ENCODE peak calls at places on chromosomes 13 and 19, in nine cellular contexts. Q is adipocyte, E is A673, O is tibial artery, J is left ventricle myocardium inferior, Z is aorta, Y is adrenal gland, F is left lung, C is A549. K is an unnamed sample.
A peak's percentile ranks its signal among the peaks of the same experiment; 100 is the strongest.

GRCh38 chr13:76455960-76456359 is 430.2 kb downstream of the KCTD12 start:
- DNase-seq in Q (peak; percentile 55), E (peak; percentile 25), O (no peak), J (no peak), Z (no peak), Y (no peak), F (no peak), C (no peak), K (no peak)

GRCh38 chr19:18109363-18109730 is 11.8 kb downstream of the MAST3 start:
- DNase-seq in Q (no peak), E (no peak), O (no peak), J (no peak), Z (no peak), Y (no peak), F (no peak), C (no peak), K (no peak)

GRCh38 chr13:45074721-45075120 is 45.6 kb upstream of the GTF2F2 start:
- DNase-seq in Q (no peak), E (no peak), O (no peak), J (no peak), Z (no peak), Y (no peak), F (no peak), C (no peak), K (no peak)

GRCh38 chr13:96338030-96338429 is 248.1 kb downstream of the HS6ST3 start:
- DNase-seq in Q (no peak), E (no peak), O (no peak), J (no peak), Z (no peak), Y (peak; percentile 29), F (no peak), C (no peak), K (no peak)

GRCh38 chr19:2239771-2240770 is 3.4 kb downstream of the SF3A2 start:
- DNase-seq in Q (peak; percentile 59), E (no peak), O (no peak), J (no peak), Z (no peak), Y (peak; percentile 56), F (no peak), C (no peak), K (no peak)

GRCh38 chr13:93201992-93202558 is 24.5 kb upstream of the GPC6 start:
- DNase-seq in Q (no peak), E (no peak), O (no peak), J (no peak), Z (no peak), Y (no peak), F (no peak), C (no peak), K (no peak)

GRCh38 chr19:1101337-1101698 is 2.5 kb upstream of the GPX4 start:
- DNase-seq in Q (no peak), E (peak; percentile 56), O (peak; percentile 72), J (no peak), Z (peak; percentile 75), Y (peak; percentile 71), F (no peak), C (no peak), K (no peak)

GRCh38 chr13:38697628-38698333 is 10.9 kb downstream of the FREM2 start:
- DNase-seq in Q (no peak), E (peak; percentile 45), O (no peak), J (no peak), Z (no peak), Y (no peak), F (no peak), C (no peak), K (no peak)

GRCh38 chr19:36418287-36419001 is at the start of gene ZFP82:
- DNase-seq in Q (peak; percentile 84), E (peak; percentile 92), O (peak; percentile 61), J (peak; percentile 88), Z (peak; percentile 89), Y (peak; percentile 75), F (peak; percentile 81), C (peak; percentile 89), K (peak; percentile 54)

GRCh38 chr13:97193577-97193976 is 28.6 kb upstream of the MBNL2 start:
- DNase-seq in Q (no peak), E (no peak), O (no peak), J (no peak), Z (no peak), Y (no peak), F (no peak), C (no peak), K (no peak)

GRCh38 chr19:4976412-4977298 is 7.7 kb downstream of the KDM4B start:
- DNase-seq in Q (peak; percentile 62), E (peak; percentile 51), O (peak; percentile 91), J (peak; percentile 72), Z (peak; percentile 85), Y (peak; percentile 93), F (peak; percentile 85), C (peak; percentile 79), K (peak; percentile 95)

GRCh38 chr19:22617614-22618325 is 16.4 kb upstream of the ZNF492 start:
- DNase-seq in Q (no peak), E (no peak), O (peak; percentile 28), J (peak; percentile 29), Z (peak; percentile 69), Y (peak; percentile 40), F (no peak), C (no peak), K (no peak)
- H3K9me3 ChIP-seq in Q (no peaks in the 10 kb centered on the region), E (peaks cover 26% of the 10 kb centered on the region), O (no peaks in the 10 kb centered on the region), J (no peaks in the 10 kb centered on the region), Z (no peaks in the 10 kb centered on the region), Y (no peaks in the 10 kb centered on the region), F (peaks cover 54% of the 10 kb centered on the region), C (peaks cover 16% of the 10 kb centered on the region), K (no peaks in the 10 kb centered on the region)

GRCh38 chr19:23381114-23381513 is 14.2 kb downstream of the ZNF91 start:
- DNase-seq in Q (no peak), E (no peak), O (no peak), J (no peak), Z (no peak), Y (no peak), F (no peak), C (no peak), K (no peak)

GRCh38 chr19:23377276-23377675 is 18.0 kb downstream of the ZNF91 start:
- DNase-seq in Q (no peak), E (no peak), O (no peak), J (no peak), Z (no peak), Y (no peak), F (no peak), C (no peak), K (no peak)

GRCh38 chr19:23384166-23384565 is 11.1 kb downstream of the ZNF91 start:
- DNase-seq in Q (no peak), E (no peak), O (no peak), J (peak; percentile 17), Z (no peak), Y (no peak), F (no peak), C (no peak), K (no peak)

GRCh38 chr19:23382955-23383354 is 12.3 kb downstream of the ZNF91 start:
- DNase-seq in Q (no peak), E (no peak), O (no peak), J (no peak), Z (no peak), Y (no peak), F (no peak), C (no peak), K (no peak)

GRCh38 chr19:23378948-23379347 is 16.3 kb downstream of the ZNF91 start:
- DNase-seq in Q (no peak), E (no peak), O (no peak), J (no peak), Z (no peak), Y (no peak), F (no peak), C (no peak), K (no peak)
- H3K9me3 ChIP-seq in Q (peaks cover 94% of the 10 kb centered on the region), E (peaks cover 74% of the 10 kb centered on the region), O (peaks cover 8% of the 10 kb centered on the region), J (peaks cover 25% of the 10 kb centered on the region), Z (peaks cover 7% of the 10 kb centered on the region), Y (no peaks in the 10 kb centered on the region), F (peaks cover 97% of the 10 kb centered on the region), C (peaks cover 56% of the 10 kb centered on the region), K (no peaks in the 10 kb centered on the region)

GRCh38 chr19:12346896-12347295 is 13.5 kb upstream of the ZNF563 start:
- DNase-seq in Q (no peak), E (no peak), O (no peak), J (no peak), Z (no peak), Y (no peak), F (no peak), C (peak; percentile 4), K (no peak)
- H3K9me3 ChIP-seq in Q (peaks cover 85% of the 10 kb centered on the region), E (peaks cover 43% of the 10 kb centered on the region), O (peaks cover 49% of the 10 kb centered on the region), J (peaks cover 98% of the 10 kb centered on the region), Z (peaks cover 11% of the 10 kb centered on the region), Y (no peaks in the 10 kb centered on the region), F (peaks cover 97% of the 10 kb centered on the region), C (peaks cover 11% of the 10 kb centered on the region), K (no peaks in the 10 kb centered on the region)

GRCh38 chr19:45154064-45154827 is 6.5 kb downstream of the NKPD1 start:
- DNase-seq in Q (no peak), E (no peak), O (no peak), J (no peak), Z (no peak), Y (peak; percentile 93), F (no peak), C (peak; percentile 73), K (no peak)
- H3K9me3 ChIP-seq in Q (no peaks in the 10 kb centered on the region), E (no peaks in the 10 kb centered on the region), O (no peaks in the 10 kb centered on the region), J (no peaks in the 10 kb centered on the region), Z (no peaks in the 10 kb centered on the region), Y (no peaks in the 10 kb centered on the region), F (no peaks in the 10 kb centered on the region), C (no peaks in the 10 kb centered on the region), K (no peaks in the 10 kb centered on the region)